ENCODE peak calls at places on chromosome 19, in nine cellular contexts. Z is spleen, P is colonic mucosa, Y is stomach, W is uterus, B is GM23248, R is endodermal cell, V is H9, D is PC-3. N is an unnamed sample.
A peak's percentile ranks its signal among the peaks of the same experiment; 100 is the strongest.

GRCh38 chr19:10784257-10784656 is 51.8 kb downstream of the TMED1 start:
- DNase-seq in Z (peak; percentile 83), P (no peak), Y (no peak), W (no peak), B (no peak), R (no peak), V (no peak), D (no peak), N (no peak)

GRCh38 chr19:12778905-12779161 is 3.5 kb upstream of the HOOK2 start:
- DNase-seq in Z (no peak), P (no peak), Y (no peak), W (no peak), B (no peak), R (no peak), V (no peak), D (no peak), N (no peak)

GRCh38 chr19:3837922-3838321 is 30.9 kb downstream of the ZFR2 start:
- DNase-seq in Z (no peak), P (no peak), Y (no peak), W (no peak), B (no peak), R (no peak), V (no peak), D (no peak), N (no peak)

GRCh38 chr19:39307822-39308530 is 11.8 kb downstream of the IFNL1 start:
- DNase-seq in Z (peak; percentile 67), P (no peak), Y (no peak), W (no peak), B (peak; percentile 19), R (peak; percentile 83), V (peak; percentile 67), D (no peak), N (no peak)

GRCh38 chr19:39297931-39298634 is 1.9 kb downstream of the IFNL1 start:
- DNase-seq in Z (peak; percentile 91), P (no peak), Y (peak; percentile 40), W (no peak), B (no peak), R (no peak), V (no peak), D (no peak), N (no peak)

GRCh38 chr19:10639836-10640235 is 14.3 kb upstream of the ILF3 start:
- DNase-seq in Z (no peak), P (no peak), Y (no peak), W (no peak), B (no peak), R (no peak), V (no peak), D (no peak), N (no peak)

GRCh38 chr19:35882074-35882832 is 13.9 kb downstream of the APLP1 start:
- DNase-seq in Z (no peak), P (peak; percentile 62), Y (no peak), W (peak; percentile 60), B (peak; percentile 78), R (no peak), V (no peak), D (peak; percentile 71), N (peak; percentile 33)

GRCh38 chr19:11463391-11463790 is 17.5 kb downstream of the ELAVL3 start:
- DNase-seq in Z (no peak), P (no peak), Y (no peak), W (no peak), B (no peak), R (no peak), V (no peak), D (no peak), N (no peak)

GRCh38 chr19:12159773-12160414 is 3.0 kb upstream of the ZNF136 start:
- DNase-seq in Z (no peak), P (no peak), Y (no peak), W (no peak), B (no peak), R (peak; percentile 60), V (peak; percentile 36), D (no peak), N (no peak)

GRCh38 chr19:3862826-3863500 is 5.9 kb downstream of the ZFR2 start:
- DNase-seq in Z (no peak), P (no peak), Y (no peak), W (no peak), B (no peak), R (peak; percentile 52), V (no peak), D (no peak), N (no peak)

GRCh38 chr19:21751379-21751778 is 16.0 kb downstream of the ZNF100 start:
- DNase-seq in Z (no peak), P (no peak), Y (no peak), W (no peak), B (peak; percentile 60), R (no peak), V (no peak), D (no peak), N (no peak)

GRCh38 chr19:47447470-47448359 is 24.0 kb downstream of the SLC8A2 start:
- DNase-seq in Z (no peak), P (peak; percentile 71), Y (peak; percentile 28), W (peak; percentile 41), B (peak; percentile 73), R (peak; percentile 99), V (peak; percentile 99), D (peak; percentile 37), N (peak; percentile 35)

GRCh38 chr19:50550594-50550966 is 17.7 kb downstream of the LRRC4B start:
- DNase-seq in Z (no peak), P (no peak), Y (no peak), W (no peak), B (no peak), R (no peak), V (no peak), D (no peak), N (no peak)
- H3K27ac ChIP-seq in Z (no peak overlapping the region), P (no peak overlapping the region), Y (peak overlapping the region; percentile 26), W (peak overlapping the region; percentile 52), B (no peak overlapping the region), R (no peak overlapping the region), V (no peak overlapping the region), D (no peak overlapping the region), N (no peak overlapping the region)

GRCh38 chr19:19446655-19447437 is 41.4 kb downstream of the GATAD2A start:
- DNase-seq in Z (peak; percentile 47), P (no peak), Y (no peak), W (no peak), B (no peak), R (peak; percentile 69), V (peak; percentile 31), D (no peak), N (no peak)
- H3K27ac ChIP-seq in Z (no peak overlapping the region), P (no peak overlapping the region), Y (peak overlapping the region; percentile 60), W (no peak overlapping the region), B (peak overlapping the region; percentile 28), R (no peak overlapping the region), V (no peak overlapping the region), D (no peak overlapping the region), N (no peak overlapping the region)

GRCh38 chr19:41405776-41406175 is 8.2 kb downstream of the BCKDHA start:
- DNase-seq in Z (no peak), P (no peak), Y (no peak), W (no peak), B (no peak), R (peak; percentile 58), V (no peak), D (no peak), N (no peak)

GRCh38 chr19:41402010-41402409 is 4.4 kb downstream of the BCKDHA start:
- DNase-seq in Z (no peak), P (no peak), Y (no peak), W (no peak), B (no peak), R (no peak), V (no peak), D (no peak), N (no peak)

GRCh38 chr19:41399525-41399924 is 1.9 kb downstream of the BCKDHA start:
- DNase-seq in Z (no peak), P (no peak), Y (no peak), W (no peak), B (no peak), R (no peak), V (no peak), D (no peak), N (no peak)

GRCh38 chr19:41401483-41401882 is 3.9 kb downstream of the BCKDHA start:
- DNase-seq in Z (no peak), P (no peak), Y (no peak), W (no peak), B (no peak), R (no peak), V (no peak), D (no peak), N (no peak)

DNA sequence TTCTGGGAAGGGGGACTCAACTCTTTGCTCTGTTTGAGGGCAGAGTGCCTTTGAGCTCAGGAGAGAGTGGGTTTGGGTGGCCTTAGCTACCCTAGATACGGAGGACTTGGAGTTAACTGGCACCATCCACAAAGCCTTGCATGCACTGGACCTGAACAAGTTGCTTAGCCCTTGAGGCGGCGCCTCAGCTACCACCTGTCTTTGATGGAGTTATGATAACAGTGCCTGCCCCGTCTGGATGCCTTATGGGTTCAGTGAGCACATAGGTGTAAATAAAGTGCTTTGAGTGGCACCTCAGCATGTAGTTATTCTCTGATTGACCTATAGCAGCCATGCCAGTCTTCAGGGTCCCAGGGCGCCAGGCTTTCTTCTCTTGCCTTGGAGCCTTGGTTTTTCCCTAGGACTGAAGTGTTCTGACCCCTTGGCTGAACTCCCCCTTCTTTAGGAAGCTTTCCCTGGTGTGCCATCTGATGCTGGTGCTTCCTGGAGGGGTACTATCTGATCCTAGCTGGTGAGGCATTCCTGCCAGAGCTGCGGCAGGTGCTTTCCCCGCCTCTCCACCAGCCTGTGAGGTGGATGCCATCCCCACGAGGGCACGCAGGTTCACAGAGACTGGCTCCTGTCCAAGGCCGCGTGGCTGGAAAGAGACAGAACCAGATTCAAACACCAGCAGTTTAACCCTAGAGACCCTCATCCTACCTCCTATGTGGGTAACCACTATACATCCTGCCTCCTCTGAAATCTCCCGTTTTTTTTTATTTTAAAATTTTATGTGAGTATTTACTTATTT is 5.8 kb downstream of the BCKDHA start:
- DNase-seq in Z (no peak), P (no peak), Y (no peak), W (no peak), B (no peak), R (no peak), V (no peak), D (no peak), N (no peak)
- H3K27ac ChIP-seq in Z (no peak overlapping the region), P (no peak overlapping the region), Y (no peak overlapping the region), W (no peak overlapping the region), B (no peak overlapping the region), R (no peak overlapping the region), V (no peak overlapping the region), D (no peak overlapping the region), N (no peak overlapping the region)

GRCh38 chr19:42069619-42070293 is at the start of gene GRIK5:
- DNase-seq in Z (no peak), P (no peak), Y (no peak), W (peak; percentile 30), B (peak; percentile 21), R (peak; percentile 80), V (peak; percentile 56), D (no peak), N (no peak)

GRCh38 chr19:42066075-42066754 is 3.8 kb downstream of the GRIK5 start:
- DNase-seq in Z (no peak), P (no peak), Y (no peak), W (no peak), B (peak; percentile 32), R (peak; percentile 81), V (peak; percentile 68), D (peak; percentile 40), N (peak; percentile 71)

GRCh38 chr19:42068756-42069571 is 1.0 kb downstream of the GRIK5 start:
- DNase-seq in Z (no peak), P (no peak), Y (no peak), W (no peak), B (no peak), R (peak; percentile 67), V (no peak), D (no peak), N (no peak)

GRCh38 chr19:42067315-42067888 is 2.6 kb downstream of the GRIK5 start:
- DNase-seq in Z (no peak), P (no peak), Y (no peak), W (no peak), B (no peak), R (no peak), V (no peak), D (no peak), N (no peak)

GRCh38 chr19:42068361-42068755 is 1.6 kb downstream of the GRIK5 start:
- DNase-seq in Z (no peak), P (no peak), Y (no peak), W (no peak), B (no peak), R (no peak), V (no peak), D (no peak), N (no peak)
- H3K27ac ChIP-seq in Z (no peak overlapping the region), P (no peak overlapping the region), Y (no peak overlapping the region), W (peak overlapping the region; percentile 73), B (no peak overlapping the region), R (no peak overlapping the region), V (no peak overlapping the region), D (no peak overlapping the region), N (no peak overlapping the region)